ENCODE peak calls at places on chromosomes 5 and 9, in seven cellular contexts. One of them, this sample, is unnamed.

GRCh38 chr9:92481029-92481633 is 1.2 kb downstream of the ASPN start:
- DNase-seq in AG09319: no peak
- DNase-seq in uterus: no peak
- DNase-seq in astrocyte of the spinal cord: peak
- DNase-seq in heart left ventricle: no peak
- DNase-seq in endothelial cell: no peak
- DNase-seq in upper lobe of left lung: no peak
- DNase-seq in this sample: no peak

GRCh38 chr9:77514886-77515711 is 133.0 kb downstream of the GNA14 start:
- DNase-seq in AG09319: no peak
- DNase-seq in uterus: peak
- DNase-seq in astrocyte of the spinal cord: peak
- DNase-seq in heart left ventricle: no peak
- DNase-seq in endothelial cell: peak
- DNase-seq in upper lobe of left lung: no peak
- DNase-seq in this sample: no peak

GRCh38 chr5:35832757-35833156 is 23.9 kb upstream of the IL7R start:
- DNase-seq in AG09319: no peak
- DNase-seq in uterus: no peak
- DNase-seq in astrocyte of the spinal cord: no peak
- DNase-seq in heart left ventricle: no peak
- DNase-seq in endothelial cell: no peak
- DNase-seq in upper lobe of left lung: no peak
- DNase-seq in this sample: no peak

GRCh38 chr5:83802686-83803085 is 82.0 kb upstream of the HAPLN1 start:
- DNase-seq in AG09319: no peak
- DNase-seq in uterus: no peak
- DNase-seq in astrocyte of the spinal cord: peak
- DNase-seq in heart left ventricle: no peak
- DNase-seq in endothelial cell: no peak
- DNase-seq in upper lobe of left lung: no peak
- DNase-seq in this sample: no peak

GRCh38 chr5:73323466-73323865 is 125.1 kb downstream of the FOXD1 start:
- DNase-seq in AG09319: no peak
- DNase-seq in uterus: no peak
- DNase-seq in astrocyte of the spinal cord: no peak
- DNase-seq in heart left ventricle: no peak
- DNase-seq in endothelial cell: no peak
- DNase-seq in upper lobe of left lung: no peak
- DNase-seq in this sample: no peak

GRCh38 chr5:53884844-53885243 is 324.4 kb downstream of the NDUFS4 start:
- DNase-seq in AG09319: no peak
- DNase-seq in uterus: no peak
- DNase-seq in astrocyte of the spinal cord: peak
- DNase-seq in heart left ventricle: no peak
- DNase-seq in endothelial cell: no peak
- DNase-seq in upper lobe of left lung: no peak
- DNase-seq in this sample: no peak

GRCh38 chr5:64165160-64165499 is 513 bp upstream of the RNF180 start:
- DNase-seq in AG09319: no peak
- DNase-seq in uterus: no peak
- DNase-seq in astrocyte of the spinal cord: no peak
- DNase-seq in heart left ventricle: no peak
- DNase-seq in endothelial cell: no peak
- DNase-seq in upper lobe of left lung: no peak
- DNase-seq in this sample: no peak

GRCh38 chr5:172816887-172817418 is 17.1 kb upstream of the ERGIC1 start:
- DNase-seq in AG09319: no peak
- DNase-seq in uterus: peak
- DNase-seq in astrocyte of the spinal cord: peak
- DNase-seq in heart left ventricle: no peak
- DNase-seq in endothelial cell: no peak
- DNase-seq in upper lobe of left lung: no peak
- DNase-seq in this sample: no peak

GRCh38 chr9:10843151-10843550 is 230.3 kb upstream of the PTPRD start:
- DNase-seq in AG09319: no peak
- DNase-seq in uterus: no peak
- DNase-seq in astrocyte of the spinal cord: no peak
- DNase-seq in heart left ventricle: no peak
- DNase-seq in endothelial cell: no peak
- DNase-seq in upper lobe of left lung: no peak
- DNase-seq in this sample: no peak

GRCh38 chr9:38362912-38363588 is 29.5 kb upstream of the ALDH1B1 start:
- DNase-seq in AG09319: peak
- DNase-seq in uterus: peak
- DNase-seq in astrocyte of the spinal cord: peak
- DNase-seq in heart left ventricle: no peak
- DNase-seq in endothelial cell: peak
- DNase-seq in upper lobe of left lung: peak
- DNase-seq in this sample: no peak

GRCh38 chr9:16624356-16624755 is 246.1 kb downstream of the BNC2 start:
- DNase-seq in AG09319: no peak
- DNase-seq in uterus: no peak
- DNase-seq in astrocyte of the spinal cord: no peak
- DNase-seq in heart left ventricle: no peak
- DNase-seq in endothelial cell: no peak
- DNase-seq in upper lobe of left lung: no peak
- DNase-seq in this sample: no peak

GRCh38 chr5:72066658-72067057 is 40.6 kb upstream of the MAP1B start:
- DNase-seq in AG09319: peak
- DNase-seq in uterus: no peak
- DNase-seq in astrocyte of the spinal cord: peak
- DNase-seq in heart left ventricle: no peak
- DNase-seq in endothelial cell: no peak
- DNase-seq in upper lobe of left lung: no peak
- DNase-seq in this sample: no peak

GRCh38 chr5:81782811-81783210 is 31.9 kb upstream of the SSBP2 start:
- DNase-seq in AG09319: no peak
- DNase-seq in uterus: no peak
- DNase-seq in astrocyte of the spinal cord: no peak
- DNase-seq in heart left ventricle: no peak
- DNase-seq in endothelial cell: no peak
- DNase-seq in upper lobe of left lung: no peak
- DNase-seq in this sample: no peak

GRCh38 chr5:153659337-153659736 is 168.9 kb downstream of the GRIA1 start:
- DNase-seq in AG09319: peak
- DNase-seq in uterus: no peak
- DNase-seq in astrocyte of the spinal cord: peak
- DNase-seq in heart left ventricle: no peak
- DNase-seq in endothelial cell: no peak
- DNase-seq in upper lobe of left lung: no peak
- DNase-seq in this sample: no peak

GRCh38 chr5:138054206-138054605 is 21.3 kb upstream of the FAM13B start:
- DNase-seq in AG09319: no peak
- DNase-seq in uterus: no peak
- DNase-seq in astrocyte of the spinal cord: no peak
- DNase-seq in heart left ventricle: no peak
- DNase-seq in endothelial cell: no peak
- DNase-seq in upper lobe of left lung: no peak
- DNase-seq in this sample: no peak

GRCh38 chr5:57683036-57683600 is 200.5 kb upstream of the ACTBL2 start:
- DNase-seq in AG09319: no peak
- DNase-seq in uterus: no peak
- DNase-seq in astrocyte of the spinal cord: no peak
- DNase-seq in heart left ventricle: no peak
- DNase-seq in endothelial cell: no peak
- DNase-seq in upper lobe of left lung: no peak
- DNase-seq in this sample: no peak

GRCh38 chr9:104091708-104092107 is 2.4 kb upstream of the SMC2 start:
- DNase-seq in AG09319: no peak
- DNase-seq in uterus: peak
- DNase-seq in astrocyte of the spinal cord: peak
- DNase-seq in heart left ventricle: no peak
- DNase-seq in endothelial cell: no peak
- DNase-seq in upper lobe of left lung: no peak
- DNase-seq in this sample: no peak

DNA sequence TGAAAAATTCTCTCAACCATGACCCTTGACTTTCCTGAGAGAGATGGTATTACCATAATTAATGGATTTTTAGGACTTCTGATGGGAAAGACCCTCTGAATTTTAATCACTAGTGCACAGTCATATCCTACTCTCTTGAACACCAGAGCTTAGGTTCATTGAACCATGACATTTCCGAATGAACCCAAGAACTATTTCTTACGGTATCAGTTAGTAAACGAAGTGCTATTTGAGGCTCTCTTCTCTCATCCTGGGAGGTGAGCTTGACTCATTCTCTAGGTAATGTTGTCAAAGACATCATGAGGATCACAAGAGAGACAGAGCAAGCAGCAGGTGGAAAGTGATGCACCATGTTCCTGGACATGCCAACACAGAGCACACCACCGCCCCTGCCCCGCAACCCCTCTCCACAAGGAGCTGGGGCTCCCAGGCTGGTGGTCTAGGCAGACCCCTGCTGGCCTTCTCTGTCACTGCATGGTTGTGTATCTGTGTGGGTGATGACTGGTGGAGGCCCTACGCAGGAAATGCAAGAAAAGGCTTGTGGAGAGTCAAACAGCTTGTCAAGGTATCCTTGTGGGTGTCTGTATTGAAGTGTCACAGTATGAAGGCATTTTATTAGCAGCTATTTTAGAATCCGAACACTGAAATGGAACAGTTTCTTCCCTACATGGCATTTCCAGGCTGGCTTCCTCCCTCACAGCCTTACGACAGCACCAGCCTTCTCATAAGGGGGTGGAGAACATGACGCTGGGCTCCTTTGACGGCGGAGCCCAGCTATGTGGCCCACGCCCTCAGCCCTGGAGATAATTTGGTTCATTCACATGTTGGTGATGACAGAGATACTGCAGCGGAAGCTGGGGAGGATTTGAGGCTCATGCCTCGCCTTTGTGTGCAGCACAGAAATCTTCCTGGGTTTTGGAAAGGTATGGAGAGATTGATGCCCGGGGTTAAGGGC is 297.6 kb downstream of the NTRK2 start:
- DNase-seq in AG09319: no peak
- DNase-seq in uterus: no peak
- DNase-seq in astrocyte of the spinal cord: no peak
- DNase-seq in heart left ventricle: no peak
- DNase-seq in endothelial cell: peak
- DNase-seq in upper lobe of left lung: no peak
- DNase-seq in this sample: no peak
- TF ChIP-seq CTCF in AG09319: no peak
- TF ChIP-seq CTCF in uterus: no peak
- TF ChIP-seq CTCF in astrocyte of the spinal cord: peak
- TF ChIP-seq CTCF in heart left ventricle: no peak
- TF ChIP-seq CTCF in endothelial cell: peak
- TF ChIP-seq CTCF in upper lobe of left lung: no peak
- TF ChIP-seq CTCF in this sample: no peak

DNA sequence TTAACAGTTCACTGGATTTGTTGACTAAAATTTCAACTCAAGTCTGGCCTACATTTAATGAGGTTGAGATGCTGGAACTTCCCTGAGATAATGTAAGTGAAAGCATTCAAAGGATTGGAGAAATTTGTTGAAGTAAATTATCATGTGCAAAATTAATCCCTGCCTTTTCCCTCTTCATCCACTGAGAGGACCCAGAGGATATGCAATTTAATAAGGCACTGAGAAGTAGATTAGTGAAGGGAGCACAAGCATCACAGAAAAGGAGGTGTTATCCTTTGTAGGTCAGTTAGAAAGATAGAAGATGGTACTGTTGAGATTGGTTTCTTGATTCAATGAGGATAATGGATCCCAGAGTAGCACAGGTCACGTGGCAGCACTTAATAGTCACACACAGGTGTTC is 42.6 kb upstream of the ANKRD31 start:
- DNase-seq in AG09319: no peak
- DNase-seq in uterus: no peak
- DNase-seq in astrocyte of the spinal cord: no peak
- DNase-seq in heart left ventricle: no peak
- DNase-seq in endothelial cell: no peak
- DNase-seq in upper lobe of left lung: no peak
- DNase-seq in this sample: no peak
- TF ChIP-seq CTCF in AG09319: no peak
- TF ChIP-seq CTCF in uterus: no peak
- TF ChIP-seq CTCF in astrocyte of the spinal cord: peak
- TF ChIP-seq CTCF in heart left ventricle: no peak
- TF ChIP-seq CTCF in endothelial cell: no peak
- TF ChIP-seq CTCF in upper lobe of left lung: no peak
- TF ChIP-seq CTCF in this sample: no peak

GRCh38 chr5:78984611-78985406 is at the start of gene ARSB:
- DNase-seq in AG09319: no peak
- DNase-seq in uterus: peak
- DNase-seq in astrocyte of the spinal cord: peak
- DNase-seq in heart left ventricle: peak
- DNase-seq in endothelial cell: peak
- DNase-seq in upper lobe of left lung: peak
- DNase-seq in this sample: peak
- TF ChIP-seq CTCF in AG09319: peak
- TF ChIP-seq CTCF in uterus: peak
- TF ChIP-seq CTCF in astrocyte of the spinal cord: peak
- TF ChIP-seq CTCF in heart left ventricle: no peak
- TF ChIP-seq CTCF in endothelial cell: no peak
- TF ChIP-seq CTCF in upper lobe of left lung: peak
- TF ChIP-seq CTCF in this sample: no peak

GRCh38 chr9:4380406-4380805 is 80.5 kb upstream of the GLIS3 start:
- DNase-seq in AG09319: no peak
- DNase-seq in uterus: no peak
- DNase-seq in astrocyte of the spinal cord: no peak
- DNase-seq in heart left ventricle: no peak
- DNase-seq in endothelial cell: no peak
- DNase-seq in upper lobe of left lung: no peak
- DNase-seq in this sample: no peak

GRCh38 chr9:4381744-4382143 is 81.9 kb upstream of the GLIS3 start:
- DNase-seq in AG09319: no peak
- DNase-seq in uterus: no peak
- DNase-seq in astrocyte of the spinal cord: no peak
- DNase-seq in heart left ventricle: no peak
- DNase-seq in endothelial cell: no peak
- DNase-seq in upper lobe of left lung: no peak
- DNase-seq in this sample: no peak

GRCh38 chr9:4386819-4387218 is 87.0 kb upstream of the GLIS3 start:
- DNase-seq in AG09319: no peak
- DNase-seq in uterus: no peak
- DNase-seq in astrocyte of the spinal cord: no peak
- DNase-seq in heart left ventricle: no peak
- DNase-seq in endothelial cell: no peak
- DNase-seq in upper lobe of left lung: no peak
- DNase-seq in this sample: no peak

GRCh38 chr9:4384750-4385149 is 84.9 kb upstream of the GLIS3 start:
- DNase-seq in AG09319: no peak
- DNase-seq in uterus: no peak
- DNase-seq in astrocyte of the spinal cord: no peak
- DNase-seq in heart left ventricle: no peak
- DNase-seq in endothelial cell: no peak
- DNase-seq in upper lobe of left lung: no peak
- DNase-seq in this sample: no peak

DNA sequence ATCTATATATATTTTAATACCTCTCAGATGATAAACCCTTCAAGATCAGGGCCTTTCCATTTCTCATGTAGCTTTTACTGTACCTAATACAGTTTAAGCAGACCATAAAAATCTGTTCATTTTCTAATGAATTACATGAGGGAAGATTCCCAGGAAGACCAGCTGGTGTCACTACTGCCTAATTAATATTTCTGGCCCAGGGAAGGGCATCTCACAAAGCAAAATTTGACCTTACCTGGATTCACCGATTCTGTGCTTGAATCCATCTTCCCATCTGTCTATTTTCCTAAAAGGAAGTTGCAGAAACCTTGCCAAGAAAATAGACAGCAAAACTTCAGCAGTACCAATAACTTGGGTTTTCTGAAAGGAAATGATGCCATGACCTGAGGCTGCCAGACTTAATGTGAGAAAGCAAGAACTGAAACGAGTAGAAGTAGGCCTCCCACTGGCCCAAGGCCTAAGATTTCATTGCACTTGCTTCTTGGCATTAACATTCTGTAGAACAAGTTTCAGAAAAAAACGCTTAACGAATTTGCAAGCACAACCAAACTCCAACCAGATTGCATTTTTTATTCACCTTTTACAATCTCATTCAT is 83.0 kb upstream of the GLIS3 start:
- DNase-seq in AG09319: no peak
- DNase-seq in uterus: no peak
- DNase-seq in astrocyte of the spinal cord: peak
- DNase-seq in heart left ventricle: no peak
- DNase-seq in endothelial cell: peak
- DNase-seq in upper lobe of left lung: no peak
- DNase-seq in this sample: no peak
- TF ChIP-seq CTCF in AG09319: peak
- TF ChIP-seq CTCF in uterus: peak
- TF ChIP-seq CTCF in astrocyte of the spinal cord: peak
- TF ChIP-seq CTCF in heart left ventricle: peak
- TF ChIP-seq CTCF in endothelial cell: peak
- TF ChIP-seq CTCF in upper lobe of left lung: peak
- TF ChIP-seq CTCF in this sample: no peak

This sample was measured in activated B cell treated with CpG ODN at 0.5 μM for 24 hours.